ENCODE peak calls at places on chromosomes 7 and 10, in five cellular contexts. One of them, this sample, is unnamed.
A peak's percentile ranks its signal among the peaks of the same experiment; 100 is the strongest.

GRCh38 chr10:129770286-129770685 is 193.8 kb downstream of the EBF3 start:
- DNase-seq in neural progenitor cell: no peak
- DNase-seq in HL-60: no peak
- DNase-seq in left ventricle myocardium inferior: no peak
- DNase-seq in ovary: no peak
- DNase-seq in this sample: no peak

GRCh38 chr7:18754766-18755165 is 259.2 kb downstream of the HDAC9 start:
- DNase-seq in HL-60: no peak
- DNase-seq in neural progenitor cell: no peak
- DNase-seq in left ventricle myocardium inferior: no peak
- DNase-seq in ovary: no peak
- DNase-seq in this sample: no peak

GRCh38 chr10:5400843-5401242 is 3.8 kb downstream of the TUBAL3 start:
- DNase-seq in ovary: no peak
- DNase-seq in left ventricle myocardium inferior: no peak
- DNase-seq in HL-60: no peak
- DNase-seq in neural progenitor cell: no peak
- DNase-seq in this sample: no peak

GRCh38 chr10:118922226-118922625 is 107.3 kb upstream of the NANOS1 start:
- DNase-seq in ovary: no peak
- DNase-seq in left ventricle myocardium inferior: no peak
- DNase-seq in neural progenitor cell: no peak
- DNase-seq in HL-60: no peak
- DNase-seq in this sample: no peak

GRCh38 chr10:89390875-89391576 is 1.4 kb upstream of the IFIT1 start:
- DNase-seq in neural progenitor cell: no peak
- DNase-seq in HL-60: no peak
- DNase-seq in ovary: no peak
- DNase-seq in left ventricle myocardium inferior: no peak
- DNase-seq in this sample: no peak

GRCh38 chr7:112042631-112043030 is 163.6 kb downstream of the DOCK4 start:
- DNase-seq in ovary: no peak
- DNase-seq in neural progenitor cell: no peak
- DNase-seq in left ventricle myocardium inferior: no peak
- DNase-seq in HL-60: no peak
- DNase-seq in this sample: no peak

GRCh38 chr7:43006008-43006407 is 73.8 kb downstream of the MRPL32 start:
- DNase-seq in neural progenitor cell: no peak
- DNase-seq in ovary: no peak
- DNase-seq in left ventricle myocardium inferior: no peak
- DNase-seq in HL-60: no peak
- DNase-seq in this sample: no peak

GRCh38 chr7:12146813-12147212 is 64.3 kb upstream of the TMEM106B start:
- DNase-seq in left ventricle myocardium inferior: no peak
- DNase-seq in neural progenitor cell: no peak
- DNase-seq in ovary: no peak
- DNase-seq in HL-60: no peak
- DNase-seq in this sample: no peak

GRCh38 chr10:79070611-79071534 is 2.1 kb downstream of the ZMIZ1 start:
- DNase-seq in left ventricle myocardium inferior: peak; percentile 92
- DNase-seq in ovary: peak; percentile 82
- DNase-seq in HL-60: no peak
- DNase-seq in neural progenitor cell: peak; percentile 80
- DNase-seq in this sample: no peak

GRCh38 chr7:69994907-69995542 is 396.8 kb downstream of the AUTS2 start:
- DNase-seq in neural progenitor cell: no peak
- DNase-seq in left ventricle myocardium inferior: no peak
- DNase-seq in HL-60: no peak
- DNase-seq in ovary: no peak
- DNase-seq in this sample: no peak

GRCh38 chr7:15707570-15707969 is 21.1 kb upstream of the MEOX2 start:
- DNase-seq in ovary: no peak
- DNase-seq in HL-60: no peak
- DNase-seq in left ventricle myocardium inferior: no peak
- DNase-seq in neural progenitor cell: no peak
- DNase-seq in this sample: no peak

GRCh38 chr7:87416682-87417587 is 58.5 kb downstream of the ABCB4 start:
- DNase-seq in left ventricle myocardium inferior: no peak
- DNase-seq in HL-60: no peak
- DNase-seq in ovary: peak; percentile 33
- DNase-seq in neural progenitor cell: peak; percentile 76
- DNase-seq in this sample: peak; percentile 42

GRCh38 chr10:101331960-101332359 is 22.0 kb upstream of the BTRC start:
- DNase-seq in left ventricle myocardium inferior: no peak
- DNase-seq in HL-60: no peak
- DNase-seq in neural progenitor cell: no peak
- DNase-seq in ovary: no peak
- DNase-seq in this sample: no peak

GRCh38 chr7:45660201-45660900 is 86.2 kb downstream of the ADCY1 start:
- DNase-seq in neural progenitor cell: no peak
- DNase-seq in left ventricle myocardium inferior: no peak
- DNase-seq in ovary: no peak
- DNase-seq in HL-60: no peak
- DNase-seq in this sample: no peak

GRCh38 chr7:409344-410281 is 110.0 kb downstream of the PDGFA start:
- DNase-seq in ovary: no peak
- DNase-seq in HL-60: no peak
- DNase-seq in neural progenitor cell: peak; percentile 42
- DNase-seq in left ventricle myocardium inferior: peak; percentile 6
- DNase-seq in this sample: no peak

GRCh38 chr10:6036861-6037321 is 25.3 kb downstream of the IL2RA start:
- DNase-seq in neural progenitor cell: no peak
- DNase-seq in HL-60: no peak
- DNase-seq in ovary: no peak
- DNase-seq in left ventricle myocardium inferior: no peak
- DNase-seq in this sample: no peak

GRCh38 chr10:10609379-10609955 is 408.2 kb upstream of the CELF2 start:
- DNase-seq in left ventricle myocardium inferior: no peak
- DNase-seq in ovary: no peak
- DNase-seq in neural progenitor cell: no peak
- DNase-seq in HL-60: no peak
- DNase-seq in this sample: no peak

GRCh38 chr10:130326954-130327353 is 190.8 kb downstream of the GLRX3 start:
- DNase-seq in HL-60: no peak
- DNase-seq in neural progenitor cell: no peak
- DNase-seq in ovary: no peak
- DNase-seq in left ventricle myocardium inferior: no peak
- DNase-seq in this sample: no peak

GRCh38 chr7:84914598-84914997 is 272.3 kb downstream of the SEMA3D start:
- DNase-seq in neural progenitor cell: peak; percentile 9
- DNase-seq in ovary: no peak
- DNase-seq in left ventricle myocardium inferior: no peak
- DNase-seq in HL-60: no peak
- DNase-seq in this sample: no peak

GRCh38 chr10:126491476-126491875 is 103.2 kb upstream of the ADAM12 start:
- DNase-seq in ovary: no peak
- DNase-seq in left ventricle myocardium inferior: no peak
- DNase-seq in HL-60: no peak
- DNase-seq in neural progenitor cell: no peak
- DNase-seq in this sample: no peak

GRCh38 chr7:102080371-102081243 is 206.1 kb upstream of the SH2B2 start:
- DNase-seq in left ventricle myocardium inferior: no peak
- DNase-seq in HL-60: no peak
- DNase-seq in neural progenitor cell: no peak
- DNase-seq in ovary: no peak
- DNase-seq in this sample: no peak

GRCh38 chr7:137983308-137984008 is 18.4 kb downstream of the CREB3L2 start:
- DNase-seq in neural progenitor cell: no peak
- DNase-seq in ovary: no peak
- DNase-seq in left ventricle myocardium inferior: no peak
- DNase-seq in HL-60: no peak
- DNase-seq in this sample: no peak

GRCh38 chr7:139661043-139661440 is 116.8 kb downstream of the HIPK2 start:
- DNase-seq in neural progenitor cell: no peak
- DNase-seq in HL-60: no peak
- DNase-seq in ovary: no peak
- DNase-seq in left ventricle myocardium inferior: no peak
- DNase-seq in this sample: no peak

GRCh38 chr7:87342231-87342630 is 3.2 kb upstream of the CROT start:
- DNase-seq in left ventricle myocardium inferior: no peak
- DNase-seq in neural progenitor cell: no peak
- DNase-seq in HL-60: no peak
- DNase-seq in ovary: no peak
- DNase-seq in this sample: no peak

GRCh38 chr10:70274643-70275042 is 9.2 kb downstream of the NPFFR1 start:
- DNase-seq in ovary: peak; percentile 37
- DNase-seq in neural progenitor cell: no peak
- DNase-seq in left ventricle myocardium inferior: no peak
- DNase-seq in HL-60: no peak
- DNase-seq in this sample: no peak

GRCh38 chr10:70270952-70271351 is 12.9 kb downstream of the NPFFR1 start:
- DNase-seq in left ventricle myocardium inferior: no peak
- DNase-seq in HL-60: no peak
- DNase-seq in ovary: no peak
- DNase-seq in neural progenitor cell: no peak
- DNase-seq in this sample: no peak

GRCh38 chr10:70269741-70270140 is 14.1 kb downstream of the NPFFR1 start:
- DNase-seq in neural progenitor cell: no peak
- DNase-seq in left ventricle myocardium inferior: no peak
- DNase-seq in HL-60: no peak
- DNase-seq in ovary: no peak
- DNase-seq in this sample: no peak

GRCh38 chr10:70271996-70272924 is 11.5 kb downstream of the NPFFR1 start:
- DNase-seq in ovary: peak; percentile 35
- DNase-seq in neural progenitor cell: no peak
- DNase-seq in left ventricle myocardium inferior: peak; percentile 44
- DNase-seq in HL-60: no peak
- DNase-seq in this sample: no peak

DNA sequence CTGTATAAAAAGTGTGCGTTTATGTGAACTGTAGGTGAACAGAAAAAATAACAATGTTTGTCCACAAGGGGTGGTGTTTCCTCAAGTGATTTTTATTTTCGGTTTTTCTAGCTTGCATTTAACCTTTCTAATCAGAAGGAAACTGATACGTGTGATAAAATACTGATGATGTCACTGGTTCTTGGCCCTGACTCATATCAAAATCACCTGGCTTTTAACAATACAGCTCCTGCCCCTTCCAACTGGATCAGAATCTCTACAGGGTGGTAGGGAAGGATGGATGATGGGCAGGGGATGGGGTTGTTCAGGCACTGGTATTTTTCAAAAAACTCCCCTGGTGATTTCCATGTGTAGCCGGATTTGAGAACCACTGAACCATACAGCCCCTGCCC is 10.9 kb downstream of the NPFFR1 start:
- DNase-seq in HL-60: peak; percentile 11
- DNase-seq in neural progenitor cell: no peak
- DNase-seq in left ventricle myocardium inferior: no peak
- DNase-seq in ovary: no peak
- DNase-seq in this sample: peak; percentile 75
- TF ChIP-seq CTCF in HL-60: peak; percentile 46
- TF ChIP-seq CTCF in neural progenitor cell: peak; percentile 45
- TF ChIP-seq CTCF in left ventricle myocardium inferior: peak; percentile 66
- TF ChIP-seq CTCF in ovary: peak; percentile 32
- TF ChIP-seq CTCF in this sample: peak; percentile 34

GRCh38 chr10:35542303-35542702 is 62.8 kb upstream of the GJD4 start:
- DNase-seq in neural progenitor cell: no peak
- DNase-seq in HL-60: no peak
- DNase-seq in ovary: no peak
- DNase-seq in left ventricle myocardium inferior: no peak
- DNase-seq in this sample: no peak

GRCh38 chr10:35545878-35546631 is 59.1 kb upstream of the GJD4 start:
- DNase-seq in left ventricle myocardium inferior: no peak
- DNase-seq in ovary: no peak
- DNase-seq in HL-60: no peak
- DNase-seq in neural progenitor cell: no peak
- DNase-seq in this sample: no peak

GRCh38 chr10:35552622-35553342 is 52.4 kb upstream of the GJD4 start:
- DNase-seq in left ventricle myocardium inferior: no peak
- DNase-seq in neural progenitor cell: no peak
- DNase-seq in ovary: no peak
- DNase-seq in HL-60: no peak
- DNase-seq in this sample: no peak

GRCh38 chr10:35545079-35545657 is 60.0 kb upstream of the GJD4 start:
- DNase-seq in neural progenitor cell: peak; percentile 13
- DNase-seq in HL-60: no peak
- DNase-seq in left ventricle myocardium inferior: no peak
- DNase-seq in ovary: no peak
- DNase-seq in this sample: no peak

DNA sequence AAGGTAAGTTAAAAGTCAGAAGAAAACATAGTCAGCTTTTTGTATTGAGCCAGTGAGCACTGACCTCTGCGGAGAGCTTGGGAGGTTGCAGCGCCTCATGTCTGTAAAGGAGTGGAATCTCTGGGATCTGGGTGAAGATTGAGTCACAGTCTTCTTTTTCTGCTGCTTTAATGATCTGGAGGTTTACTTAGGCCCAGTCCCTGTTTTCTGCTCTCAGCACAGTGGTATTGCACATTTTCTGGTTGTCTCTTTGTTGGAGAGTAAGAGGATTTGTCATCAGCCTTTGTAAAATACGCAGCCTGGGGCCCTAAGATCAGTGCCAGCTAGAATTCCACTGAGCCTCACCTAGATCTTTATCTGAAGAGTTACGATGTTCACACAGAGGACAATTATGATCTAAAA is 58.3 kb upstream of the GJD4 start:
- DNase-seq in ovary: no peak
- DNase-seq in left ventricle myocardium inferior: no peak
- DNase-seq in HL-60: no peak
- DNase-seq in neural progenitor cell: peak; percentile 13
- DNase-seq in this sample: no peak
- TF ChIP-seq CTCF in ovary: no peak
- TF ChIP-seq CTCF in left ventricle myocardium inferior: no peak
- TF ChIP-seq CTCF in HL-60: no peak
- TF ChIP-seq CTCF in neural progenitor cell: peak; percentile 17
- TF ChIP-seq CTCF in this sample: no peak

DNA sequence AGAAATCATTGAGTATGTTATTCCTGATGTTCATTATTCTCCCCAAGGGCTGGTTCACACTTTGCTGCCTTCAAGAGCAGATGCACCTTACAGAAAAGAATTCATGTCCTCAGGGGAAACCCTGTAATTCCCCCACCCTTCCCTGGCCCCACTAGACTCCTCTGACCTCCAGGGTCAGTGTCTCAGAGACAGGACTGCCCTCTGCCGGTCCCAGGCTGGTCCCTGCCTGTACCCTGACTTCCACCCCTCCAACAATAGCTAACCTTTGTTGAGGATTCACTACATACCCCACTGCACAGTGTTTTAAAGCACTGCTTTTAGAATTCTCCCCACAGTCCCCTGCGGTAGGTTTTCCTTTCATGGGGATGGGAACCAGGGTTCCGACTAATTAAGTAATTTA is 4.4 kb upstream of the SEPHS1 start:
- DNase-seq in neural progenitor cell: peak; percentile 33
- DNase-seq in ovary: no peak
- DNase-seq in HL-60: no peak
- DNase-seq in left ventricle myocardium inferior: no peak
- DNase-seq in this sample: peak; percentile 71
- TF ChIP-seq CTCF in neural progenitor cell: peak; percentile 41
- TF ChIP-seq CTCF in ovary: no peak
- TF ChIP-seq CTCF in HL-60: no peak
- TF ChIP-seq CTCF in left ventricle myocardium inferior: peak; percentile 44
- TF ChIP-seq CTCF in this sample: peak; percentile 60

DNA sequence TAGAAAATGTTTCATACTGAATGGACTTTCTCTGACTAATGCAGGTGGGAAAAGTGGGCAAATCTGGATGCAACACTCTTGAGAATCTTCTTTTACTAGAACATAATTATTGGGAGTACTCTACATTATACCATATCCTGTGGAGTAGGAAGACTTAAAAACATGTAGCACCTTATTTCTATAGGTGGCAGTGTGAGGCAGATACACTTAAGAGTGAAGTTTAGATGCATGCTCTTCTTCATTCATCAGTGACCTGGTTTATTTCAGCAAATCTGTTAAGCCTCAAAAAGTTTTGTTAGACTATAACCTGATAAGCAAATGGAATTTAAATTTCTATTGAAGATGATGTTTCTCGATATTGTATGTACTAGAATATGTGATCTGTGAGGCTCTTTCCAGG is 1087.1 kb upstream of the LRRN3 start:
- DNase-seq in left ventricle myocardium inferior: no peak
- DNase-seq in ovary: no peak
- DNase-seq in HL-60: no peak
- DNase-seq in neural progenitor cell: no peak
- DNase-seq in this sample: no peak
- TF ChIP-seq CTCF in left ventricle myocardium inferior: no peak
- TF ChIP-seq CTCF in ovary: no peak
- TF ChIP-seq CTCF in HL-60: no peak
- TF ChIP-seq CTCF in neural progenitor cell: peak; percentile 4
- TF ChIP-seq CTCF in this sample: no peak

This sample was measured in GM10248.